ENCODE peak calls at places on chromosome 21, in ten cellular contexts. One of them, this sample, is unnamed.

GRCh38 chr21:45977396-45977795 is 4.2 kb upstream of the COL6A1 start:
- DNase-seq in prostate gland: no peak
- DNase-seq in MM.1S: no peak
- DNase-seq in dorsolateral prefrontal cortex: no peak
- DNase-seq in mesendoderm: peak; percentile 92
- DNase-seq in substantia nigra: no peak
- DNase-seq in psoas muscle: peak; percentile 37
- DNase-seq in endothelial cell of umbilical vein: no peak
- DNase-seq in neural progenitor cell: no peak
- DNase-seq in transverse colon: peak; percentile 24
- DNase-seq in this sample: peak; percentile 55

GRCh38 chr21:45979141-45979631 is 2.4 kb upstream of the COL6A1 start:
- DNase-seq in transverse colon: peak; percentile 13
- DNase-seq in substantia nigra: no peak
- DNase-seq in MM.1S: no peak
- DNase-seq in mesendoderm: peak; percentile 29
- DNase-seq in neural progenitor cell: no peak
- DNase-seq in dorsolateral prefrontal cortex: peak; percentile 19
- DNase-seq in endothelial cell of umbilical vein: no peak
- DNase-seq in prostate gland: no peak
- DNase-seq in psoas muscle: peak; percentile 31
- DNase-seq in this sample: peak; percentile 16

GRCh38 chr21:26900980-26901379 is 55.8 kb upstream of the ADAMTS1 start:
- DNase-seq in substantia nigra: no peak
- DNase-seq in endothelial cell of umbilical vein: no peak
- DNase-seq in neural progenitor cell: no peak
- DNase-seq in dorsolateral prefrontal cortex: no peak
- DNase-seq in transverse colon: no peak
- DNase-seq in MM.1S: no peak
- DNase-seq in psoas muscle: no peak
- DNase-seq in mesendoderm: no peak
- DNase-seq in prostate gland: no peak
- DNase-seq in this sample: no peak

GRCh38 chr21:26572668-26573381 is at the start of gene CYYR1:
- DNase-seq in neural progenitor cell: peak; percentile 84
- DNase-seq in psoas muscle: peak; percentile 30
- DNase-seq in dorsolateral prefrontal cortex: no peak
- DNase-seq in substantia nigra: peak; percentile 1
- DNase-seq in prostate gland: no peak
- DNase-seq in MM.1S: no peak
- DNase-seq in mesendoderm: peak; percentile 86
- DNase-seq in transverse colon: no peak
- DNase-seq in endothelial cell of umbilical vein: peak; percentile 62
- DNase-seq in this sample: peak; percentile 33

GRCh38 chr21:46003575-46004007 is 22.0 kb downstream of the COL6A1 start:
- DNase-seq in transverse colon: no peak
- DNase-seq in psoas muscle: no peak
- DNase-seq in MM.1S: no peak
- DNase-seq in substantia nigra: no peak
- DNase-seq in dorsolateral prefrontal cortex: peak; percentile 15
- DNase-seq in endothelial cell of umbilical vein: no peak
- DNase-seq in prostate gland: peak; percentile 3
- DNase-seq in neural progenitor cell: no peak
- DNase-seq in mesendoderm: no peak
- DNase-seq in this sample: no peak

GRCh38 chr21:29939859-29940245 is at the start of gene GRIK1:
- DNase-seq in prostate gland: peak; percentile 5
- DNase-seq in neural progenitor cell: peak; percentile 60
- DNase-seq in MM.1S: no peak
- DNase-seq in endothelial cell of umbilical vein: no peak
- DNase-seq in dorsolateral prefrontal cortex: no peak
- DNase-seq in psoas muscle: no peak
- DNase-seq in mesendoderm: peak; percentile 23
- DNase-seq in substantia nigra: no peak
- DNase-seq in transverse colon: no peak
- DNase-seq in this sample: no peak

GRCh38 chr21:36910581-36911307 is 55.7 kb downstream of the HLCS start:
- DNase-seq in substantia nigra: no peak
- DNase-seq in endothelial cell of umbilical vein: no peak
- DNase-seq in psoas muscle: no peak
- DNase-seq in neural progenitor cell: no peak
- DNase-seq in mesendoderm: no peak
- DNase-seq in transverse colon: no peak
- DNase-seq in prostate gland: no peak
- DNase-seq in MM.1S: no peak
- DNase-seq in dorsolateral prefrontal cortex: no peak
- DNase-seq in this sample: peak; percentile 17

GRCh38 chr21:28135646-28136045 is 857.0 kb downstream of the LTN1 start:
- DNase-seq in prostate gland: no peak
- DNase-seq in neural progenitor cell: no peak
- DNase-seq in MM.1S: no peak
- DNase-seq in substantia nigra: no peak
- DNase-seq in transverse colon: no peak
- DNase-seq in endothelial cell of umbilical vein: no peak
- DNase-seq in dorsolateral prefrontal cortex: no peak
- DNase-seq in mesendoderm: no peak
- DNase-seq in psoas muscle: no peak
- DNase-seq in this sample: no peak

GRCh38 chr21:43287974-43288755 is 119.4 kb downstream of the CRYAA start:
- DNase-seq in transverse colon: no peak
- DNase-seq in substantia nigra: no peak
- DNase-seq in prostate gland: peak; percentile 89
- DNase-seq in psoas muscle: peak; percentile 11
- DNase-seq in dorsolateral prefrontal cortex: no peak
- DNase-seq in endothelial cell of umbilical vein: no peak
- DNase-seq in mesendoderm: no peak
- DNase-seq in MM.1S: no peak
- DNase-seq in neural progenitor cell: no peak
- DNase-seq in this sample: no peak

GRCh38 chr21:34022557-34023335 is 50.6 kb upstream of the MRPS6 start:
- DNase-seq in endothelial cell of umbilical vein: no peak
- DNase-seq in dorsolateral prefrontal cortex: no peak
- DNase-seq in MM.1S: no peak
- DNase-seq in prostate gland: no peak
- DNase-seq in mesendoderm: peak; percentile 16
- DNase-seq in psoas muscle: no peak
- DNase-seq in transverse colon: no peak
- DNase-seq in neural progenitor cell: peak; percentile 22
- DNase-seq in substantia nigra: no peak
- DNase-seq in this sample: no peak

GRCh38 chr21:31511258-31511657 is 148.2 kb upstream of the SOD1 start:
- DNase-seq in transverse colon: no peak
- DNase-seq in psoas muscle: no peak
- DNase-seq in MM.1S: no peak
- DNase-seq in dorsolateral prefrontal cortex: no peak
- DNase-seq in prostate gland: no peak
- DNase-seq in neural progenitor cell: no peak
- DNase-seq in endothelial cell of umbilical vein: no peak
- DNase-seq in mesendoderm: no peak
- DNase-seq in substantia nigra: no peak
- DNase-seq in this sample: no peak

GRCh38 chr21:29182674-29183073 is 52.2 kb downstream of the MAP3K7CL start:
- DNase-seq in mesendoderm: no peak
- DNase-seq in prostate gland: no peak
- DNase-seq in endothelial cell of umbilical vein: no peak
- DNase-seq in neural progenitor cell: no peak
- DNase-seq in psoas muscle: no peak
- DNase-seq in transverse colon: no peak
- DNase-seq in MM.1S: no peak
- DNase-seq in substantia nigra: no peak
- DNase-seq in dorsolateral prefrontal cortex: no peak
- DNase-seq in this sample: no peak

DNA sequence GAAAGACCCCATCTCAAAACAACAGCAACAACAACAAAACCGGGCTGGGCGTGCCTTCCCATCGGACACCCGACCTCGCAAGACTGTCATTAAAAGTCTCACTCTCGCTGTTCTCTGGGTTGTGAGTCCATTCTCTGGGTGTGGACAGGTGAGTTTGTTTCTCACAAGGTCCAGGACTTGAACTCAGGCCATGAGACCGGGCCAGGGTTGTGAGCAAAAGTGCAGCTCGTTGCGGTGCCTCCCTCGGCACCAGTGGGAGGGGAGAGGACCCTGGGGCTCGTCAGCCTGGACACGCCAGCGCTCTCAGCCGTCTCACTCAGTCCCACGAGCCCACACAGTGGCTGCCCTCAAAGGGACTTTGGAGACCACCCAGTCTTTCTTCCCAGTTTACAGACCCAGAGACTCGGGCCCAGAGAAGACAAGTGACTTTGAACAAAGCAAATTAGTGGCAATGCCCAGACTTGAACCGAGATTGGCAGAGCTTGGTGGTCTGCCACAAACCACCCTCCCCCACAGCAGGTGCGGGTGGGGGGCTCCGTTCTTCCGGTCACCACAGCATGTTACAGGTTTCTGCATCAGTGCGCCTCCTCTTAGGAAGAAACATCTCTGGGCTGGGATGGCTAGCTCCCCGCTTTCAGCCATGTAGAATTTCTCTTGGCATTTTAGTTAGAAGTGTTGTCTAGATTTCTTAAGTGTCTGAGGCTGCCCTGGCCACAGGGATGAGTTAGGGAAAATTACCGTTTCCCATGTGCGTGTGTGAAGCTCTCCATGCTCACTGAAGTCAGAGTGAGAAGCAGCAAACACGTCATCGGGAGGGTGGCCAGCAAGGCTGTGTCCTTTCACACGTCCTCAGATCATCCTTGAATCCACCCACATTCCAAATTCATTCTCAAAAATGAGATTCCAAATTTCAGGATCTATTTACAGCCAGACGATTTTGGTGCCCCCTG is 28.3 kb downstream of the LRRC3 start:
- DNase-seq in mesendoderm: no peak
- DNase-seq in psoas muscle: no peak
- DNase-seq in neural progenitor cell: no peak
- DNase-seq in dorsolateral prefrontal cortex: no peak
- DNase-seq in substantia nigra: no peak
- DNase-seq in MM.1S: no peak
- DNase-seq in transverse colon: no peak
- DNase-seq in prostate gland: no peak
- DNase-seq in endothelial cell of umbilical vein: no peak
- DNase-seq in this sample: no peak
- H3K27ac ChIP-seq in mesendoderm: no peak overlapping the region
- H3K27ac ChIP-seq in psoas muscle: no peak overlapping the region
- H3K27ac ChIP-seq in neural progenitor cell: no peak overlapping the region
- H3K27ac ChIP-seq in dorsolateral prefrontal cortex: no peak overlapping the region
- H3K27ac ChIP-seq in substantia nigra: no peak overlapping the region
- H3K27ac ChIP-seq in MM.1S: no peak overlapping the region
- H3K27ac ChIP-seq in transverse colon: no peak overlapping the region
- H3K27ac ChIP-seq in prostate gland: no peak overlapping the region
- H3K27ac ChIP-seq in endothelial cell of umbilical vein: no peak overlapping the region
- H3K27ac ChIP-seq in this sample: no peak overlapping the region

DNA sequence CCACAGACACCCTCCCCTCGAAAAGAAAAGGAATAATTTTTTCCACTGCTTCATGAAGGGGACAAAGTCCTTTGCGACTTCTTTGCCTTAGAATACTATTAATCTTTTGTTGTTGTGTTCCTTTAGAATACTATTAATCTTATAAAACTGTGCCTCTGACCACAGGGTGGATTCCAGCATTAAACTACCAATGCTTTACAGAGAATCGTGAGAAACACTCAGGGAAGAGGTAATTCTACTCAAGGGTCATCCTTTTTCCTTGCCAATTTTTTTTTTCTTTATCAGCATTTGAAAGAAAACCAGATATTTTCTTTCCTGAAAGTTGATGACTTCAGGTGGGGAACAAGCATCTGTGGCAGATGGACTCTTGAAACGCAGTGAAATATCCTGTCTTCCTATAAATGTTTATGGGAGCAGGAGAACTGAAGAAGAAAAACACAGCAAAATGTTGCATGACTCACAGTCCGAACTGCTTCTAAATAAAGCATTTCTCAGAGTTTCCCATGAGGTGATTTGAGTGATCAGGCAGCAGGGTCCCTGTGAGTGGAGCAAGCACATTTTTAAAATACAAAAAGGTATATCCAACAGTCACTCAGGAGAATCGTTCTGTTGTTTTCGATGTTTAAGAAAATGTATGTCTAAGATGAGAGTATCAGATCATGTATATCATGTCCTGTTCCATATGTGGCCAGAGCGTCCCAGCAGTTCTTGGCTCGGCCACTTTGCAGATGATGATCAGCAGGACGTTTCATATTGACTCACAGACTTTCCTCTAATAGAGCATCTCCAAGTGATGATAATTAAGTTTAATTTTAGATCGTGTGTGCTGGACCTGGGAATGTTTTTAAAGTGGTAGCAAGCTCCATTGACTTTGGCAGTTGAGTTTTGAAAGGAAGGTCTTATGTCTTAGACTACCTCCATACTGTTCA is 154.3 kb upstream of the RUNX1 start:
- DNase-seq in endothelial cell of umbilical vein: peak; percentile 94
- DNase-seq in MM.1S: no peak
- DNase-seq in prostate gland: no peak
- DNase-seq in substantia nigra: no peak
- DNase-seq in mesendoderm: no peak
- DNase-seq in dorsolateral prefrontal cortex: no peak
- DNase-seq in transverse colon: no peak
- DNase-seq in neural progenitor cell: no peak
- DNase-seq in psoas muscle: peak; percentile 43
- DNase-seq in this sample: no peak
- H3K27ac ChIP-seq in endothelial cell of umbilical vein: peak overlapping the region; percentile 35
- H3K27ac ChIP-seq in MM.1S: no peak overlapping the region
- H3K27ac ChIP-seq in prostate gland: peak overlapping the region; percentile 59
- H3K27ac ChIP-seq in substantia nigra: no peak overlapping the region
- H3K27ac ChIP-seq in mesendoderm: no peak overlapping the region
- H3K27ac ChIP-seq in dorsolateral prefrontal cortex: no peak overlapping the region
- H3K27ac ChIP-seq in transverse colon: peak overlapping the region; percentile 70
- H3K27ac ChIP-seq in neural progenitor cell: no peak overlapping the region
- H3K27ac ChIP-seq in psoas muscle: peak overlapping the region; percentile 85
- H3K27ac ChIP-seq in this sample: peak overlapping the region; percentile 81

GRCh38 chr21:42159560-42160110 is 59.3 kb upstream of the ABCG1 start:
- DNase-seq in prostate gland: no peak
- DNase-seq in mesendoderm: no peak
- DNase-seq in MM.1S: no peak
- DNase-seq in transverse colon: no peak
- DNase-seq in endothelial cell of umbilical vein: no peak
- DNase-seq in psoas muscle: no peak
- DNase-seq in substantia nigra: no peak
- DNase-seq in dorsolateral prefrontal cortex: no peak
- DNase-seq in neural progenitor cell: no peak
- DNase-seq in this sample: no peak
- H3K27ac ChIP-seq in prostate gland: no peak overlapping the region
- H3K27ac ChIP-seq in mesendoderm: no peak overlapping the region
- H3K27ac ChIP-seq in MM.1S: no peak overlapping the region
- H3K27ac ChIP-seq in transverse colon: no peak overlapping the region
- H3K27ac ChIP-seq in endothelial cell of umbilical vein: no peak overlapping the region
- H3K27ac ChIP-seq in psoas muscle: no peak overlapping the region
- H3K27ac ChIP-seq in substantia nigra: no peak overlapping the region
- H3K27ac ChIP-seq in dorsolateral prefrontal cortex: no peak overlapping the region
- H3K27ac ChIP-seq in neural progenitor cell: no peak overlapping the region
- H3K27ac ChIP-seq in this sample: no peak overlapping the region

DNA sequence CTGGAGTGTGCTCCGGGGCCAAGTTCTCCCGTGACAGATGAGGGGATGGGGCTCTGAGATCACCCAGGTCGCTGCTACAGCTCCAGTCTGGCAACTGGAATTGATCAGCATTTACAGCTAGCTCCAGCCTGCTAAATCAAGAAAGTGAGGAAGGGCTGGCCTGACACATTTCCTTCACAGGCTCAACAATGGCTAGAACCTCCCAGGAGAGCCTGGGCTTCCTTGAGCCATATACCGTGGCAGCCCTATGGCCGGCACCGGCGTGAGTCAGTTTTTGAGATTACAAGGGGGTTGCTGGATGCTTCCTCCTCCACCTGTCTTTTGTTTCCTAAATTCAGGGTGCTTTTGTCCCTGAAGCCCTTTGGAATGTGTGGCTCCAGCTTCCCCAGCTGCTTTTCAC is 104.2 kb downstream of the ETS2 start:
- DNase-seq in MM.1S: no peak
- DNase-seq in endothelial cell of umbilical vein: peak; percentile 25
- DNase-seq in neural progenitor cell: no peak
- DNase-seq in psoas muscle: no peak
- DNase-seq in prostate gland: no peak
- DNase-seq in transverse colon: no peak
- DNase-seq in mesendoderm: no peak
- DNase-seq in dorsolateral prefrontal cortex: no peak
- DNase-seq in substantia nigra: no peak
- DNase-seq in this sample: peak; percentile 30
- H3K27ac ChIP-seq in MM.1S: no peak overlapping the region
- H3K27ac ChIP-seq in endothelial cell of umbilical vein: no peak overlapping the region
- H3K27ac ChIP-seq in neural progenitor cell: no peak overlapping the region
- H3K27ac ChIP-seq in psoas muscle: peak overlapping the region; percentile 94
- H3K27ac ChIP-seq in prostate gland: peak overlapping the region; percentile 86
- H3K27ac ChIP-seq in transverse colon: peak overlapping the region; percentile 93
- H3K27ac ChIP-seq in mesendoderm: no peak overlapping the region
- H3K27ac ChIP-seq in dorsolateral prefrontal cortex: peak overlapping the region; percentile 52
- H3K27ac ChIP-seq in substantia nigra: no peak overlapping the region
- H3K27ac ChIP-seq in this sample: peak overlapping the region; percentile 91